ENCODE peak calls at places on chromosomes 13 and 19, in six cellular contexts. G, P, K, X, U and E are unnamed samples.

GRCh38 chr13:79781829-79782540 is 301.0 kb downstream of the NDFIP2 start:
- DNase-seq in G (no peak), P (no peak), X (no peak), K (no peak), U (no peak), E (no peak)

GRCh38 chr13:41505209-41505835 is 48.0 kb downstream of the RGCC start:
- DNase-seq in K (no peak), U (peak; percentile 62), P (no peak), X (no peak), G (no peak), E (no peak)

GRCh38 chr13:114325729-114326128 is 11.4 kb downstream of the CHAMP1 start:
- DNase-seq in G (no peak), P (no peak), U (no peak), X (no peak), K (no peak), E (no peak)

GRCh38 chr19:3720533-3720917 is 12.3 kb downstream of the TJP3 start:
- DNase-seq in X (no peak), G (no peak), P (no peak), U (no peak), K (no peak), E (no peak)

GRCh38 chr13:40178130-40178529 is 488.3 kb downstream of the FOXO1 start:
- DNase-seq in U (no peak), P (no peak), X (no peak), K (no peak), G (no peak), E (no peak)

GRCh38 chr13:75691183-75691582 is 55.1 kb downstream of the LMO7 start:
- DNase-seq in U (no peak), G (no peak), P (no peak), X (no peak), K (no peak), E (no peak)

GRCh38 chr13:40433577-40433976 is 232.9 kb downstream of the FOXO1 start:
- DNase-seq in G (no peak), P (no peak), X (no peak), K (no peak), U (no peak), E (no peak)

GRCh38 chr19:4889034-4889825 is 13.5 kb downstream of the ARRDC5 start:
- DNase-seq in P (no peak), X (no peak), G (no peak), U (no peak), K (no peak), E (no peak)

GRCh38 chr19:4567584-4568071 is 8.1 kb upstream of the SEMA6B start:
- DNase-seq in X (no peak), G (peak; percentile 37), K (no peak), U (no peak), P (no peak), E (no peak)

GRCh38 chr13:39038569-39038898 is 278 bp downstream of the NHLRC3 start:
- DNase-seq in P (no peak), U (no peak), G (no peak), X (peak; percentile 62), K (peak; percentile 11), E (no peak)

GRCh38 chr19:43606569-43607229 is 5.2 kb upstream of the SRRM5 start:
- DNase-seq in U (no peak), G (no peak), K (no peak), X (no peak), P (no peak), E (no peak)

GRCh38 chr13:33272531-33273124 is 12.9 kb downstream of the STARD13 start:
- DNase-seq in K (no peak), X (no peak), P (no peak), U (no peak), G (no peak), E (no peak)

GRCh38 chr19:48203227-48203793 is 32.8 kb downstream of the ZSWIM9 start:
- DNase-seq in K (no peak), X (no peak), G (no peak), U (no peak), P (no peak), E (no peak)

GRCh38 chr19:4241824-4242430 is 5.0 kb upstream of the YJU2 start:
- DNase-seq in P (no peak), G (no peak), U (no peak), K (no peak), X (no peak), E (no peak)

GRCh38 chr13:113989585-113990300 is 15.9 kb upstream of the C13orf46 start:
- DNase-seq in K (no peak), U (no peak), P (no peak), X (peak; percentile 29), G (no peak), E (no peak)

GRCh38 chr13:48304132-48304876 is 753 bp downstream of the RB1 start:
- DNase-seq in U (no peak), P (peak; percentile 38), K (no peak), X (peak; percentile 55), G (no peak), E (no peak)

GRCh38 chr19:28737021-28737525 is 475.9 kb downstream of the UQCRFS1 start:
- DNase-seq in X (no peak), G (no peak), U (no peak), K (no peak), P (no peak), E (no peak)

GRCh38 chr13:111519041-111519440 is 198.6 kb downstream of the TEX29 start:
- DNase-seq in K (no peak), P (no peak), U (no peak), G (no peak), X (peak; percentile 41), E (no peak)

GRCh38 chr13:60047943-60048342 is 115.8 kb downstream of the DIAPH3 start:
- DNase-seq in U (no peak), P (no peak), K (no peak), X (no peak), G (no peak), E (no peak)

GRCh38 chr19:33300016-33300981 is 2.0 kb downstream of the CEBPA start:
- DNase-seq in U (no peak), G (no peak), X (peak; percentile 72), P (no peak), K (no peak), E (no peak)
- TF ChIP-seq POLR2A in U (no peak), G (no peak), X (no peak), P (no peak), K (no peak), E (no peak)

DNA sequence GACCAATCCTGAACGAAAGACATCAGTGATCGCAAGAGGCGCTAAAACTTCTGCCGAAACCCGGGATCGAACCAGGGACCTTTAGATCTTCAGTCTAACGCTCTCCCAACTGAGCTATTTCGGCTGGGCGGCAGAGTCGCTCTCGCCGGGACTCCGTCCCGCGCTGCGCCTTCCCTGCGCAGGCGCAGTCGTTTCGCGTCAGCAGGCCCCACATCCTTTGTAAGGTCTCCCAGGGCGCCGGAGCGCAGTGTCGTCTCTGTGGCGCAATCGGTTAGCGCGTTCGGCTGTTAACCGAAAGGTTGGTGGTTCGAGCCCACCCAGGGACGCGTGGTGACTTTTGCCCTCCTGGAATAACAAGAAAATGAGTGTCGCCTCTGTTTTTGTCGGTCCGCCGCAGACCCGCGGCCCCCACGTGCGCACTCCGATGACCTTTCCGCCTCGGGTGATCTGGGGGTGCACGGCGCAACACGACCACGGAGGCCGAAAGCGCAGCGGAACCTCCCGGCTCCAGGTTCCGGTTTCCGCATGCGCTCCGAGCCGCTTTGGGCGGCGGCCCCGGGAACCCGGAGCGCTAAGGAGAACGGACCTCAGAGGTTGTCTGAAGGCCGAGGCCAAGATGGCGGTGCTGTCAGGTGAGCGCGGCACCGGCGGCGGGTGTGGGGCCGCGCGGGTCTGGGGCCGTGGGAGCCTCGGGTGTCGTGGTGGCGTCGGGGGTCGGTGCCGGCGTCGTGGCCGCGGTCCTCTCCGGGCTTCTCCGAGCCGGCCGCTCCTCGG is at the start of gene NDUFS7:
- DNase-seq in G (peak; percentile 82), P (peak; percentile 95), K (peak; percentile 53), X (peak; percentile 90), U (peak; percentile 98), E (peak; percentile 95)
- TF ChIP-seq POLR2A in G (peak; percentile 39), P (peak; percentile 64), K (no peak), X (peak; percentile 56), U (peak; percentile 50), E (no peak)

GRCh38 chr13:50388481-50388880 is 373.2 kb downstream of the KCNRG start:
- DNase-seq in X (no peak), U (no peak), P (no peak), K (no peak), G (no peak), E (no peak)
- TF ChIP-seq POLR2A in X (no peak), U (no peak), P (no peak), K (no peak), G (no peak), E (no peak)

DNA sequence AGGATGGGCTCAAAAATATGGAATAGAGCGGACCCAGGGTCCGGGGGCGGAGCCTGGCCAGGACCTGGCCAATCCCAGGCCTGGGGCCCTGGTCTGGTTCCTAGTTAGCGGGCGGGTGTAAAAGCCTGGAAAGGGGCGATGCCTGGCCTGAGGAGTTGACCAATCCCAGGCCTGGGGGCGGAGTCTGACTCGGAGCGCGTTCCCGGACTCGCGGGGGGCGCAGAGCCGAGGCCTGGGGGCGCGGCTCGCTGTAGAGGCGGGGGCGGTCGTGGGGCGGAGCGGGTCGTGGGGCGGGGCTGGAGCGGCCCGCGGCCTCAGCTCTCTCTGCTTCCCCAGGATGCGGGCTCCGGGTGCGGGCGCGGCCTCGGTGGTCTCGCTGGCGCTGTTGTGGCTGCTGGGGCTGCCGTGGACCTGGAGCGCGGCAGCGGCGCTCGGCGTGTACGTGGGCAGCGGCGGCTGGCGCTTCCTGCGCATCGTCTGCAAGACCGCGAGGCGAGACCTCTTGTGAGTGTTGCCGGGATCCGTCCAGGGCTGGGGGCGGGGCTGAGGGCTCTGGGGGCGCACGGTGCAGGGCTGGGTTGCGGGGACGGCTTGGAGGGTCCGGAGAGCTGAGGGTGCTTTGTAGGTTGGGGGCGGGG is at the start of gene SLC27A1:
- DNase-seq in K (peak; percentile 96), X (peak; percentile 99), U (peak; percentile 100), P (peak; percentile 99), G (peak; percentile 98), E (peak; percentile 92)
- TF ChIP-seq POLR2A in K (no peak), X (no peak), U (no peak), P (peak; percentile 58), G (no peak), E (no peak)

DNA sequence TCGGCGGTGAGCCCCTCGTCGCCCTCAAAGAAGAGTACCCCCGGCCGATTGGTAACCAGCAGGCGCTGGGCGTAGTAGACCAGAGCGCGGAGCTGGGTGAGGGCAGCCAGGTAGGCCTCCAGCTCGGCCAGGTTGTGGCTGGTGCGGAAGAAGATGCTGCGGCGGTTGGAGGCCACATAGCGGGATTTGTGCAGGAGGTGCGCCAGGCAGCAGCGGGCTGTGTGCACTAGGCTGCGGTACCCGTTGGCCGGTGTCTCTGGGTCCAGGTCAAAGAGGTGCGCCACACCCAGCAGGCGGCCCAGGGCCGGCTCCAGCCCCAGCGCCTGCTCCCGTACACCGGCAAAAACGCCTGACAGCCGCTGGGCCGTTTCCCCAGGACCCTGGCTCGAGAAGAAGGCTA is 16.8 kb downstream of the LIPE start:
- DNase-seq in G (no peak), X (no peak), K (no peak), U (no peak), P (no peak), E (no peak)
- TF ChIP-seq POLR2A in G (no peak), X (no peak), K (no peak), U (no peak), P (no peak), E (no peak)